ENCODE peak calls at places on chromosomes 16 and 17, in seven cellular contexts. G is H1, K is GM12878, E is HCT116, P is SK-N-SH, T is K562, M is HepG2. L is an unnamed sample.
A peak's percentile ranks its signal among the peaks of the same experiment; 100 is the strongest.

GRCh38 chr17:9189870-9190269 is 168.6 kb downstream of the NTN1 start:
- DNase-seq in E (no peak), P (no peak), G (no peak), M (no peak), T (no peak), K (no peak), L (no peak)

GRCh38 chr17:81948635-81949378 is 1.8 kb upstream of the MYADML2 start:
- DNase-seq in K (no peak), T (no peak), M (no peak), E (no peak), P (no peak), G (no peak), L (no peak)

GRCh38 chr16:14658063-14658462 is 25.3 kb downstream of the BFAR start:
- DNase-seq in T (no peak), P (no peak), G (no peak), M (no peak), K (peak; percentile 71), E (no peak), L (no peak)

GRCh38 chr17:6567528-6568185 is 11.3 kb upstream of the PITPNM3 start:
- DNase-seq in G (no peak), K (no peak), P (peak; percentile 44), M (no peak), T (no peak), E (no peak), L (peak; percentile 67)

GRCh38 chr17:47785538-47786123 is 36.0 kb downstream of the OSBPL7 start:
- DNase-seq in E (no peak), P (no peak), M (peak; percentile 52), G (no peak), K (no peak), T (peak; percentile 63), L (no peak)

GRCh38 chr17:68446626-68447041 is 10.7 kb downstream of the WIPI1 start:
- DNase-seq in M (no peak), T (no peak), K (no peak), P (no peak), E (no peak), G (no peak), L (no peak)

GRCh38 chr17:47265983-47266541 is 12.4 kb downstream of the ITGB3 start:
- DNase-seq in G (no peak), T (peak; percentile 57), E (no peak), K (no peak), M (peak; percentile 48), P (no peak), L (no peak)

GRCh38 chr17:79855331-79856124 is 16.3 kb upstream of the CBX4 start:
- DNase-seq in P (no peak), M (no peak), K (no peak), G (no peak), T (no peak), E (no peak), L (no peak)

GRCh38 chr17:67050066-67050465 is 5.7 kb downstream of the CACNG1 start:
- DNase-seq in K (no peak), G (no peak), M (no peak), E (no peak), P (no peak), T (no peak), L (no peak)

GRCh38 chr16:50021509-50021908 is 3.5 kb upstream of the CNEP1R1 start:
- DNase-seq in K (no peak), M (peak; percentile 63), G (no peak), T (no peak), P (no peak), E (no peak), L (peak; percentile 27)

GRCh38 chr17:83122834-83123233 is 43.4 kb downstream of the METRNL start:
- DNase-seq in G (no peak), K (no peak), E (no peak), T (no peak), M (no peak), P (no peak), L (no peak)

GRCh38 chr16:71408536-71408935 is 33.3 kb downstream of the TLE7 start:
- DNase-seq in K (no peak), E (no peak), M (no peak), G (no peak), P (no peak), T (no peak), L (no peak)

GRCh38 chr16:49640606-49641005 is 215.3 kb downstream of the ZNF423 start:
- DNase-seq in T (no peak), G (no peak), P (peak; percentile 80), E (no peak), M (no peak), K (no peak), L (no peak)

GRCh38 chr16:7344806-7345416 is 12.3 kb downstream of the RBFOX1 start:
- DNase-seq in M (no peak), K (no peak), T (no peak), P (peak; percentile 23), G (no peak), E (no peak), L (no peak)

GRCh38 chr17:66115246-66115645 is 76.7 kb downstream of the CEP112 start:
- DNase-seq in T (no peak), E (no peak), P (no peak), K (no peak), M (no peak), G (no peak), L (no peak)

GRCh38 chr17:3870871-3871306 is 22.0 kb downstream of the CAMKK1 start:
- DNase-seq in M (no peak), T (peak; percentile 21), G (no peak), K (no peak), P (no peak), E (no peak), L (no peak)

GRCh38 chr17:81181811-81182185 is 15.8 kb upstream of the AATK start:
- DNase-seq in M (no peak), K (no peak), E (no peak), T (no peak), P (no peak), G (no peak), L (no peak)

DNA sequence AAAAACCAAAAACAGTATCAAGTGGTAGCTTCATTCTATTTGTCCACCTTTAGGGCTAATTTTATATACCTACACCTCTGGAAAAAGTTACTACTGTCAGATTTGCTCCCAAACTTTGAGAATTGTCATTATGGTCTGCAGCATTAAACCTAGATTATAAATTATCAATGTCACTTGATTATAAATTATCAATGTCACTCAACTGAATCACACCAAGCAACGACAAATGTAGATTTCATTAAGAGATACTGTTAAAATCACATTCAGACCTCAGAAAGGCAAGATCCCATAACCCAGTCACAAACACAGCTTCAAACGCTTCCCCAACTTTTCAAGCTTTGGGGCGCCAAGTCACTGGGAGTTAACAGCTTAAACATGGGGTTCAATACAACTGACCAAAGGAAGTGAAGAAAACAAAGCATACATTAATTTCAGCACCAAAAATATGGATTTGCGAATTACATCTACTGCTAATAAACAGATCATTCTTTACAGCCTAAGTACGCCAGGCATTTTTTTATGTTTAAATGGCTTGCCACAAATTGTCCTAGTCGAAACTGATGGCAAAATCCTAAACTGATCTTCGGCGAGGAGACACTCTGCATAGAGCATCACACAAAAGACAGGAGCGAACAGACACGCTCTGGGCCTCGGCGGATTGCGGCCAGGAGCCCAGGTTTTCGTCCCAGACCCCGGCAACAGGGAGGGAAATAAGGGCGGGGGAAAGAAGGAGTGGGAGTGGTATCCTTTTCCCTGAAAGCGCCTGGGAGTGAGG is 981 bp downstream of the GLG1 start:
- DNase-seq in T (no peak), K (no peak), G (no peak), M (no peak), E (no peak), P (no peak), L (no peak)
- TF ChIP-seq JUND in T (no peak), K (no peak), G (no peak), M (no peak), E (no peak), P (no peak), L (no peak)

GRCh38 chr17:62995377-62995885 is 29.4 kb downstream of the TANC2 start:
- DNase-seq in E (peak; percentile 38), M (peak; percentile 20), T (peak; percentile 46), G (no peak), K (no peak), P (peak; percentile 40), L (no peak)
- TF ChIP-seq JUND in E (no peak), M (no peak), T (no peak), G (no peak), K (no peak), P (no peak), L (no peak)

GRCh38 chr17:45818708-45819107 is 26.0 kb upstream of the SPPL2C start:
- DNase-seq in G (no peak), E (no peak), P (no peak), K (no peak), T (no peak), M (no peak), L (no peak)

GRCh38 chr17:45815752-45816151 is 28.9 kb upstream of the SPPL2C start:
- DNase-seq in P (no peak), M (peak; percentile 22), E (no peak), G (no peak), T (no peak), K (no peak), L (no peak)

GRCh38 chr17:45818041-45818440 is 26.6 kb upstream of the SPPL2C start:
- DNase-seq in K (no peak), P (no peak), E (no peak), M (no peak), G (no peak), T (no peak), L (no peak)

GRCh38 chr17:45814622-45815606 is 29.8 kb upstream of the SPPL2C start:
- DNase-seq in M (no peak), T (no peak), P (no peak), G (no peak), K (no peak), E (no peak), L (no peak)

GRCh38 chr17:45816966-45817365 is 27.7 kb upstream of the SPPL2C start:
- DNase-seq in P (no peak), E (no peak), T (no peak), G (no peak), K (no peak), M (no peak), L (no peak)
- TF ChIP-seq JUND in P (no peak), E (no peak), T (no peak), G (no peak), K (no peak), M (no peak), L (no peak)

GRCh38 chr16:27226476-27226875 is 23.1 kb downstream of the KDM8 start:
- DNase-seq in E (no peak), M (no peak), K (no peak), P (no peak), G (no peak), T (no peak), L (no peak)

GRCh38 chr16:27226976-27227705 is 23.8 kb downstream of the KDM8 start:
- DNase-seq in M (no peak), E (no peak), T (no peak), G (no peak), P (no peak), K (no peak), L (no peak)

GRCh38 chr16:27229891-27230470 is 26.7 kb downstream of the KDM8 start:
- DNase-seq in G (no peak), E (no peak), K (no peak), T (no peak), M (no peak), P (no peak), L (no peak)

GRCh38 chr16:27228621-27229501 is 25.5 kb downstream of the KDM8 start:
- DNase-seq in E (no peak), P (no peak), K (no peak), M (no peak), G (no peak), T (no peak), L (no peak)

DNA sequence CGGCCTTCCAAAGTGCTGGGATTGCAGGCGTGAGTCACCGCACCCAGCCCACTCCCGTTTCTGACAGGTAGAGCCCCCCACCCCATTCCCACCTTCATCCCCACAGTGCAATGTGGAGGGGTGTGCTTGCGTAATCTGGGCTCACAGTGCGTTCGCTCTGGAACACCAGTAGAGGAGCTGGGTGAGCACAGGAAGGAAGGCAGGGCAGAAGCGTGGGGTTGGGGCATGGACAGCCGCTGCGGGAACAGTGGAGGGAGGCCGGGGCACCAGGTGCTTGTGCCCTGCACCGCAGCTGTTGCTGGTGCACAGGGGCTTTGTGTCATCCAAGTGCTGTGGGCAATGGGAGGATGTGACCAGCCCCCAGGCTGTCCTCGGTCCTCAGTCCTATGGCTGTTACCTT is 24.7 kb downstream of the KDM8 start:
- DNase-seq in P (no peak), K (no peak), T (no peak), G (no peak), E (no peak), M (no peak), L (no peak)
- TF ChIP-seq JUND in P (no peak), K (no peak), T (no peak), G (no peak), E (no peak), M (no peak), L (no peak)